ENCODE peak calls at places on chromosomes 11 and 22, in ten cellular contexts. One of them, this sample, is unnamed.

GRCh38 chr11:75280227-75280671 is 39.7 kb downstream of the TPBGL start:
- DNase-seq in IMR-90: peak; percentile 66
- DNase-seq in tibial artery: peak; percentile 84
- DNase-seq in cardiac muscle cell: peak; percentile 78
- DNase-seq in uterus: peak; percentile 78
- DNase-seq in fibroblast of lung: peak; percentile 42
- DNase-seq in breast epithelium: peak; percentile 78
- DNase-seq in endothelial cell of umbilical vein: peak; percentile 87
- DNase-seq in prostate gland: peak; percentile 65
- DNase-seq in AG09309: no peak
- DNase-seq in this sample: peak; percentile 69

GRCh38 chr11:45484326-45484725 is 181.1 kb downstream of the CHST1 start:
- DNase-seq in cardiac muscle cell: no peak
- DNase-seq in prostate gland: no peak
- DNase-seq in IMR-90: no peak
- DNase-seq in fibroblast of lung: no peak
- DNase-seq in tibial artery: peak; percentile 39
- DNase-seq in endothelial cell of umbilical vein: no peak
- DNase-seq in AG09309: no peak
- DNase-seq in uterus: no peak
- DNase-seq in breast epithelium: no peak
- DNase-seq in this sample: no peak

GRCh38 chr11:78594814-78595213 is 20.1 kb upstream of the NARS2 start:
- DNase-seq in tibial artery: no peak
- DNase-seq in uterus: no peak
- DNase-seq in IMR-90: no peak
- DNase-seq in prostate gland: no peak
- DNase-seq in endothelial cell of umbilical vein: no peak
- DNase-seq in cardiac muscle cell: no peak
- DNase-seq in fibroblast of lung: no peak
- DNase-seq in AG09309: no peak
- DNase-seq in breast epithelium: no peak
- DNase-seq in this sample: no peak

GRCh38 chr11:81494431-81494830 is 1239.2 kb downstream of the FAM181B start:
- DNase-seq in cardiac muscle cell: no peak
- DNase-seq in tibial artery: no peak
- DNase-seq in prostate gland: no peak
- DNase-seq in endothelial cell of umbilical vein: no peak
- DNase-seq in fibroblast of lung: no peak
- DNase-seq in AG09309: no peak
- DNase-seq in uterus: no peak
- DNase-seq in breast epithelium: no peak
- DNase-seq in IMR-90: no peak
- DNase-seq in this sample: no peak

GRCh38 chr11:60950933-60951610 is 904 bp downstream of the SLC15A3 start:
- DNase-seq in AG09309: no peak
- DNase-seq in fibroblast of lung: no peak
- DNase-seq in IMR-90: no peak
- DNase-seq in prostate gland: no peak
- DNase-seq in tibial artery: no peak
- DNase-seq in breast epithelium: no peak
- DNase-seq in cardiac muscle cell: no peak
- DNase-seq in uterus: no peak
- DNase-seq in endothelial cell of umbilical vein: no peak
- DNase-seq in this sample: peak; percentile 24

GRCh38 chr11:131910491-131911387 is 540.3 kb downstream of the NTM start:
- DNase-seq in AG09309: no peak
- DNase-seq in breast epithelium: no peak
- DNase-seq in IMR-90: peak; percentile 43
- DNase-seq in fibroblast of lung: peak; percentile 55
- DNase-seq in endothelial cell of umbilical vein: peak; percentile 43
- DNase-seq in tibial artery: no peak
- DNase-seq in uterus: no peak
- DNase-seq in prostate gland: no peak
- DNase-seq in cardiac muscle cell: peak; percentile 59
- DNase-seq in this sample: peak; percentile 44

GRCh38 chr11:28417601-28418323 is 309.6 kb downstream of the METTL15 start:
- DNase-seq in IMR-90: peak; percentile 17
- DNase-seq in fibroblast of lung: no peak
- DNase-seq in AG09309: no peak
- DNase-seq in endothelial cell of umbilical vein: peak; percentile 56
- DNase-seq in uterus: no peak
- DNase-seq in prostate gland: no peak
- DNase-seq in cardiac muscle cell: no peak
- DNase-seq in breast epithelium: no peak
- DNase-seq in tibial artery: no peak
- DNase-seq in this sample: no peak

GRCh38 chr22:48973694-48974041 is 854.0 kb downstream of the BRD1 start:
- DNase-seq in uterus: no peak
- DNase-seq in prostate gland: no peak
- DNase-seq in cardiac muscle cell: no peak
- DNase-seq in fibroblast of lung: no peak
- DNase-seq in breast epithelium: no peak
- DNase-seq in AG09309: no peak
- DNase-seq in IMR-90: no peak
- DNase-seq in tibial artery: peak; percentile 39
- DNase-seq in endothelial cell of umbilical vein: no peak
- DNase-seq in this sample: no peak

GRCh38 chr11:34940026-34940677 is 23.7 kb downstream of the PDHX start:
- DNase-seq in IMR-90: peak; percentile 33
- DNase-seq in cardiac muscle cell: no peak
- DNase-seq in endothelial cell of umbilical vein: no peak
- DNase-seq in prostate gland: no peak
- DNase-seq in tibial artery: no peak
- DNase-seq in AG09309: peak; percentile 39
- DNase-seq in fibroblast of lung: peak; percentile 88
- DNase-seq in breast epithelium: no peak
- DNase-seq in uterus: no peak
- DNase-seq in this sample: peak; percentile 25

GRCh38 chr11:117883063-117883462 is 6.6 kb upstream of the FXYD6 start:
- DNase-seq in AG09309: no peak
- DNase-seq in IMR-90: no peak
- DNase-seq in prostate gland: no peak
- DNase-seq in fibroblast of lung: no peak
- DNase-seq in uterus: no peak
- DNase-seq in tibial artery: no peak
- DNase-seq in endothelial cell of umbilical vein: no peak
- DNase-seq in cardiac muscle cell: no peak
- DNase-seq in breast epithelium: no peak
- DNase-seq in this sample: no peak

GRCh38 chr11:28110839-28111235 is 2.6 kb downstream of the METTL15 start:
- DNase-seq in AG09309: no peak
- DNase-seq in breast epithelium: no peak
- DNase-seq in tibial artery: no peak
- DNase-seq in uterus: no peak
- DNase-seq in prostate gland: no peak
- DNase-seq in endothelial cell of umbilical vein: no peak
- DNase-seq in cardiac muscle cell: no peak
- DNase-seq in fibroblast of lung: peak; percentile 35
- DNase-seq in IMR-90: no peak
- DNase-seq in this sample: peak; percentile 44

GRCh38 chr22:20131593-20131855 is at the start of gene ZDHHC8:
- DNase-seq in fibroblast of lung: peak; percentile 24
- DNase-seq in IMR-90: no peak
- DNase-seq in tibial artery: no peak
- DNase-seq in prostate gland: no peak
- DNase-seq in cardiac muscle cell: peak; percentile 64
- DNase-seq in AG09309: no peak
- DNase-seq in uterus: no peak
- DNase-seq in breast epithelium: no peak
- DNase-seq in endothelial cell of umbilical vein: no peak
- DNase-seq in this sample: peak; percentile 22

DNA sequence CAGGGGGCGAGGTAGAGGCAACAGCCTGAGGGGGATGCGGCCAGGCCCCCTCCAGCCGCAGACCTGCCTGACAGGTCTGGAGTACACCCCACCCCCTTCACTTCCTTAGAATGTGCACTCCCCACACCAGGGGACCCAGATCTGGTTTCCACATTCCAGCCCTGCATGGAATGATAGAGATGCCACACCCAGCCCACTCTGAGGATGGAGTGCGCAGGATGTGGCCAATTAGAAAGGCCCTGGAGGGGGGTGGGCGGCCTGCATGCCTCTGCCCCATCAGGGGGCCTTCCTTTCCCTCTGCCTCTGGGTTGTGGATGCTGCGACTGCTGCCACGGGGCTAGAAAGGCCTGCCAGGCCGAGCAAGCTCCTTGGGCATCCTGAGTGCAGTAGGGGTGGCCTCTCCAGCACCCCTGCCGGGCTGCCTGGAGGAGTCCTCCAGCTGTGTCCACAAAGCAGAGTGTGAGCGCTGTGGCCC is 28.2 kb upstream of the MGAT3 start:
- DNase-seq in uterus: no peak
- DNase-seq in endothelial cell of umbilical vein: no peak
- DNase-seq in tibial artery: no peak
- DNase-seq in prostate gland: no peak
- DNase-seq in AG09309: no peak
- DNase-seq in cardiac muscle cell: no peak
- DNase-seq in breast epithelium: no peak
- DNase-seq in IMR-90: no peak
- DNase-seq in fibroblast of lung: peak; percentile 39
- DNase-seq in this sample: no peak
- TF ChIP-seq CTCF in uterus: no peak
- TF ChIP-seq CTCF in endothelial cell of umbilical vein: no peak
- TF ChIP-seq CTCF in tibial artery: no peak
- TF ChIP-seq CTCF in prostate gland: no peak
- TF ChIP-seq CTCF in AG09309: no peak
- TF ChIP-seq CTCF in cardiac muscle cell: no peak
- TF ChIP-seq CTCF in breast epithelium: no peak
- TF ChIP-seq CTCF in IMR-90: no peak
- TF ChIP-seq CTCF in fibroblast of lung: no peak
- TF ChIP-seq CTCF in this sample: no peak

DNA sequence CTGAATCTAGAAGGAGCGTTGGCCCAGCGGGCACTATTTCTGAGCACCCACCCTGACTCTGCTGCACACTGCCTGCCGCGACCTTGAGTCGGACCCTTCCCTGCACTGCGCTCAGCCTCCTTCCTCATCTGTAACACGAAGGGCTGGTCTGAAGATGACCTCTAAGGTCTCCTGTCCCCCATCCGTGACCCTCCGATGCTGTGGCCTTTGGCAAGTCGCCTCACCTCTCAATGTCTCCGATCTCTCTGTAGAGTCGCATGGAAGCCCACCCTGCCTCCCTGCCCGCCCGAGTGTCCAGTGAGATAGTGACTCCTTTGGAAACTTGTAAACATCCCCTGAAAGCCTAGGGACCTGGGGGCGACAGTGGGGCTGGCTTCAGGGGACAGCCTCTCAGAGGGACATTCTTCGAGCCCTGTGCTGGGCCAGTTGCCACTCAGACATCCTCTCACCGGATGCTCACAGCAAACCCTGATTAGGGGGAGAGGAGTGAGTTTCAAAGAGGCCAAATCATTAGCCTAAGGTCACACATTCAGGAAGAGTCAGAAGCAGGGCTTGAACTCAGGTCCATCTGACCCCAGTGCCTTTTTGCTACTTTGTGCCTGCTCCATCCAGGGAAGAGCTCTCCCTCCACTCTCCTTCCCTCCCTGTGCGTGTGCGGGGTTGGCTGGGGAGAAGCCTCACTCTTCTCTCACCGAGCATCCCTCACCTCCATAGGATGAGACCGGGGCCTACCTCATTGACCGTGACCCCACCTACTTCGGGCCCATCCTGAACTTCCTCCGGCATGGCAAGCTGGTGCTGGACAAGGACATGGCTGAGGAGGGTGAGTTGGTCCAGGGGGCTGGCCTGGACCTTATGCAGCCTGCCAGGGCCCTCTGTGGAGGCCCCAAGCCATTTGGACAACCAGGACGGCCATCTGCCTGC is 1.1 kb downstream of the KCTD17 start:
- DNase-seq in breast epithelium: no peak
- DNase-seq in endothelial cell of umbilical vein: no peak
- DNase-seq in IMR-90: no peak
- DNase-seq in fibroblast of lung: no peak
- DNase-seq in prostate gland: no peak
- DNase-seq in tibial artery: no peak
- DNase-seq in AG09309: no peak
- DNase-seq in cardiac muscle cell: no peak
- DNase-seq in uterus: no peak
- DNase-seq in this sample: no peak
- H3K4me3 ChIP-seq in breast epithelium: peak overlapping the region; percentile 94
- H3K4me3 ChIP-seq in endothelial cell of umbilical vein: peak overlapping the region; percentile 44
- H3K4me3 ChIP-seq in IMR-90: peak overlapping the region; percentile 89
- H3K4me3 ChIP-seq in fibroblast of lung: peak overlapping the region; percentile 72
- H3K4me3 ChIP-seq in prostate gland: peak overlapping the region; percentile 52
- H3K4me3 ChIP-seq in tibial artery: peak overlapping the region; percentile 93
- H3K4me3 ChIP-seq in AG09309: peak overlapping the region; percentile 64
- H3K4me3 ChIP-seq in cardiac muscle cell: no peak overlapping the region
- H3K4me3 ChIP-seq in uterus: peak overlapping the region; percentile 31
- H3K4me3 ChIP-seq in this sample: peak overlapping the region; percentile 66

GRCh38 chr11:41659990-41660389 is 200.5 kb upstream of the LRRC4C start:
- DNase-seq in tibial artery: no peak
- DNase-seq in uterus: no peak
- DNase-seq in fibroblast of lung: peak; percentile 3
- DNase-seq in prostate gland: no peak
- DNase-seq in AG09309: no peak
- DNase-seq in cardiac muscle cell: peak; percentile 42
- DNase-seq in IMR-90: no peak
- DNase-seq in breast epithelium: no peak
- DNase-seq in endothelial cell of umbilical vein: no peak
- DNase-seq in this sample: no peak

GRCh38 chr11:41665633-41666032 is 206.2 kb upstream of the LRRC4C start:
- DNase-seq in IMR-90: no peak
- DNase-seq in uterus: no peak
- DNase-seq in endothelial cell of umbilical vein: no peak
- DNase-seq in fibroblast of lung: peak; percentile 22
- DNase-seq in cardiac muscle cell: no peak
- DNase-seq in prostate gland: no peak
- DNase-seq in tibial artery: no peak
- DNase-seq in breast epithelium: no peak
- DNase-seq in AG09309: no peak
- DNase-seq in this sample: no peak

DNA sequence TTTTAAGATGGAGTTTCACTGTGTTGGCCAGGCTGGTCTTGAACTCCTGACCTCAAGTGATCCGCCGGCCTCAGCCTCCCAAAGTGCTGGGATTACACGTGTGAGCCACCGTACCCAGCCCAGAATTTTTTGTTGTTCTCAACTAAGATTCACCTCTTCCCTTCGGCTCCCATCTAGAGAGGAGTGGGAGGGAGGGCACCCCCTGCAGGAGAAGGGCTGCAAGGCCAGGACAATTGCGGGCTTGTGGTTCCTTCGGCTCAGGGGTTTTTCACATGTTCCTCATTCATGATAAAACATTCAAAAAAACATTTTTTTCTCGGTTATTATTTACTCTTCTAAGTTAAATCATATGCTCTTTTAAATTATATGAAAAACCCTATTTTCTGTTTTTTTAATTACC is 201.1 kb upstream of the LRRC4C start:
- DNase-seq in cardiac muscle cell: no peak
- DNase-seq in AG09309: no peak
- DNase-seq in uterus: no peak
- DNase-seq in fibroblast of lung: no peak
- DNase-seq in tibial artery: no peak
- DNase-seq in breast epithelium: no peak
- DNase-seq in IMR-90: no peak
- DNase-seq in prostate gland: no peak
- DNase-seq in endothelial cell of umbilical vein: no peak
- DNase-seq in this sample: no peak
- TF ChIP-seq CTCF in cardiac muscle cell: no peak
- TF ChIP-seq CTCF in AG09309: no peak
- TF ChIP-seq CTCF in uterus: no peak
- TF ChIP-seq CTCF in fibroblast of lung: no peak
- TF ChIP-seq CTCF in tibial artery: no peak
- TF ChIP-seq CTCF in breast epithelium: no peak
- TF ChIP-seq CTCF in IMR-90: no peak
- TF ChIP-seq CTCF in prostate gland: no peak
- TF ChIP-seq CTCF in endothelial cell of umbilical vein: no peak
- TF ChIP-seq CTCF in this sample: no peak

GRCh38 chr11:6608011-6608410 is 4.0 kb downstream of the TAF10 start:
- DNase-seq in IMR-90: no peak
- DNase-seq in prostate gland: no peak
- DNase-seq in fibroblast of lung: no peak
- DNase-seq in cardiac muscle cell: no peak
- DNase-seq in endothelial cell of umbilical vein: no peak
- DNase-seq in breast epithelium: no peak
- DNase-seq in uterus: peak; percentile 43
- DNase-seq in AG09309: no peak
- DNase-seq in tibial artery: no peak
- DNase-seq in this sample: no peak
- H3K4me3 ChIP-seq in IMR-90: no peak overlapping the region
- H3K4me3 ChIP-seq in prostate gland: no peak overlapping the region
- H3K4me3 ChIP-seq in fibroblast of lung: no peak overlapping the region
- H3K4me3 ChIP-seq in cardiac muscle cell: no peak overlapping the region
- H3K4me3 ChIP-seq in endothelial cell of umbilical vein: no peak overlapping the region
- H3K4me3 ChIP-seq in breast epithelium: no peak overlapping the region
- H3K4me3 ChIP-seq in uterus: no peak overlapping the region
- H3K4me3 ChIP-seq in AG09309: no peak overlapping the region
- H3K4me3 ChIP-seq in tibial artery: peak overlapping the region; percentile 83
- H3K4me3 ChIP-seq in this sample: no peak overlapping the region